ENCODE peak calls at places on chromosome 2, in five cellular contexts. C is AG09319, G is nephron progenitor cell, H is pancreas, M is endodermal cell. N is an unnamed sample.

GRCh38 chr2:105689484-105689883 is 55.2 kb upstream of the NCK2 start:
- DNase-seq in C (no peak), G (no peak), H (no peak), M (no peak), N (no peak)

GRCh38 chr2:128638741-128639477 is 320.2 kb upstream of the HS6ST1 start:
- DNase-seq in C (no peak), G (peak; percentile 40), H (no peak), M (peak; percentile 96), N (no peak)

GRCh38 chr2:16652296-16653082 is 13.1 kb downstream of the CYRIA start:
- DNase-seq in C (no peak), G (no peak), H (no peak), M (peak; percentile 57), N (peak; percentile 9)

GRCh38 chr2:25587361-25587760 is 86.0 kb downstream of the DTNB start:
- DNase-seq in C (no peak), G (no peak), H (no peak), M (no peak), N (peak; percentile 23)

GRCh38 chr2:147649963-147650362 is 194.9 kb upstream of the ACVR2A start:
- DNase-seq in C (no peak), G (no peak), H (no peak), M (no peak), N (no peak)

GRCh38 chr2:195659114-195659513 is 2.1 kb downstream of the SLC39A10 start:
- DNase-seq in C (no peak), G (no peak), H (no peak), M (no peak), N (peak; percentile 33)

GRCh38 chr2:74730530-74730929 is 76.5 kb downstream of the SEMA4F start:
- DNase-seq in C (no peak), G (no peak), H (no peak), M (no peak), N (no peak)

GRCh38 chr2:195559431-195559914 is 97.6 kb upstream of the SLC39A10 start:
- DNase-seq in C (peak; percentile 64), G (no peak), H (no peak), M (no peak), N (peak; percentile 97)

GRCh38 chr2:102620367-102620766 is 1.0 kb downstream of the SLC9A2 start:
- DNase-seq in C (no peak), G (no peak), H (no peak), M (peak; percentile 71), N (no peak)

GRCh38 chr2:126372406-126372805 is 283.6 kb upstream of the GYPC start:
- DNase-seq in C (no peak), G (no peak), H (no peak), M (no peak), N (no peak)

GRCh38 chr2:190791347-190791982 is 89.2 kb upstream of the GLS start:
- DNase-seq in C (no peak), G (peak; percentile 25), H (no peak), M (peak; percentile 63), N (peak; percentile 47)

GRCh38 chr2:160256511-160256910 is 56.4 kb upstream of the ITGB6 start:
- DNase-seq in C (no peak), G (no peak), H (no peak), M (no peak), N (no peak)

GRCh38 chr2:163469561-163469962 is 266.2 kb downstream of the FIGN start:
- DNase-seq in C (no peak), G (no peak), H (no peak), M (no peak), N (peak; percentile 18)

GRCh38 chr2:210577263-210578071 is 21.1 kb downstream of the CPS1 start:
- DNase-seq in C (no peak), G (peak; percentile 2), H (no peak), M (no peak), N (peak; percentile 73)

GRCh38 chr2:26555246-26556133 is 77.6 kb upstream of the OTOF start:
- DNase-seq in C (no peak), G (no peak), H (no peak), M (peak; percentile 74), N (no peak)

GRCh38 chr2:27823135-27823534 is 51.6 kb downstream of the MRPL33 start:
- DNase-seq in C (no peak), G (no peak), H (no peak), M (no peak), N (no peak)

GRCh38 chr2:102618452-102619413 is 620 bp upstream of the SLC9A2 start:
- DNase-seq in C (no peak), G (peak; percentile 66), H (peak; percentile 22), M (peak; percentile 78), N (peak; percentile 5)

GRCh38 chr2:232327089-232328037 is 51.2 kb upstream of the ALPP start:
- DNase-seq in C (peak; percentile 10), G (peak; percentile 93), H (peak; percentile 76), M (peak; percentile 98), N (peak; percentile 59)

GRCh38 chr2:186588940-186589732 is 720 bp upstream of the ITGAV start:
- DNase-seq in C (no peak), G (no peak), H (no peak), M (no peak), N (peak; percentile 43)

GRCh38 chr2:98730851-98731708 is at the start of gene MGAT4A:
- DNase-seq in C (no peak), G (peak; percentile 79), H (peak; percentile 89), M (peak; percentile 82), N (peak; percentile 3)
- TF ChIP-seq CTCF in C (peak; percentile 3), G (no peak), H (no peak), M (no peak), N (peak; percentile 28)

GRCh38 chr2:121886059-121886458 is 130.6 kb downstream of the TSN start:
- DNase-seq in C (no peak), G (no peak), H (no peak), M (no peak), N (no peak)

GRCh38 chr2:121884515-121884915 is 129.1 kb downstream of the TSN start:
- DNase-seq in C (no peak), G (no peak), H (no peak), M (peak; percentile 55), N (no peak)

GRCh38 chr2:121890041-121890440 is 134.6 kb downstream of the TSN start:
- DNase-seq in C (no peak), G (no peak), H (no peak), M (no peak), N (no peak)

GRCh38 chr2:121888189-121888557 is 132.7 kb downstream of the TSN start:
- DNase-seq in C (no peak), G (peak; percentile 37), H (no peak), M (peak; percentile 90), N (no peak)

GRCh38 chr2:121887513-121888188 is 132.2 kb downstream of the TSN start:
- DNase-seq in C (no peak), G (no peak), H (no peak), M (no peak), N (no peak)
- TF ChIP-seq CTCF in C (no peak), G (no peak), H (no peak), M (no peak), N (no peak)

DNA sequence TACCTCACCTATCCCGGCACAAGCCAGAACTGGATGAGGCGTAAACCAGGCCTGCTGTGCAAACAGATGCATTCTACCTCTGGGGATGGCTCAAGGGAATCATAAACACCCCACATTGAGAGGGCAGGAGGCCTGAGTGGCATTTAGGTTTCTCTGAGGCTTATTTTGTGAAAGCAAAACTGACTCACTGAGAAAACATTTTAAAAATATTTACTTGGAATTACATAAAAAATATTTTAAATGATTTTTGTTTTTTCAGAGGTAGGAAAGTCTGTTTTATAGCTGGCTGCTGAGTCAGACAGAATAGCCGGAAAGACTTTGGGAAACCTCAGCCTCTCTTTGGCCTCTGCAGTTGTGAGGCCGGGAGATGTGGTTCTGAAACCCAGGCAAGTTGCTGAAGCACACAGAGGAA is 244.1 kb downstream of the NCKAP5 start:
- DNase-seq in C (no peak), G (no peak), H (no peak), M (no peak), N (peak; percentile 77)
- TF ChIP-seq CTCF in C (no peak), G (no peak), H (no peak), M (no peak), N (no peak)

GRCh38 chr2:43224131-43224570 is 2.3 kb downstream of the ZFP36L2 start:
- DNase-seq in C (no peak), G (peak; percentile 78), H (peak; percentile 76), M (peak; percentile 91), N (peak; percentile 75)
- TF ChIP-seq CTCF in C (peak; percentile 45), G (peak; percentile 28), H (no peak), M (peak; percentile 72), N (peak; percentile 59)

GRCh38 chr2:231189571-231190495 is 8.6 kb upstream of the ARMC9 start:
- DNase-seq in C (no peak), G (no peak), H (peak; percentile 46), M (no peak), N (peak; percentile 84)

GRCh38 chr2:231189171-231189530 is 9.3 kb upstream of the ARMC9 start:
- DNase-seq in C (no peak), G (no peak), H (no peak), M (peak; percentile 45), N (no peak)

GRCh38 chr2:231188506-231189170 is 9.8 kb upstream of the ARMC9 start:
- DNase-seq in C (no peak), G (no peak), H (no peak), M (peak; percentile 44), N (no peak)

GRCh38 chr2:231191896-231192872 is 6.2 kb upstream of the ARMC9 start:
- DNase-seq in C (peak; percentile 86), G (peak; percentile 71), H (no peak), M (peak; percentile 94), N (peak; percentile 98)

DNA sequence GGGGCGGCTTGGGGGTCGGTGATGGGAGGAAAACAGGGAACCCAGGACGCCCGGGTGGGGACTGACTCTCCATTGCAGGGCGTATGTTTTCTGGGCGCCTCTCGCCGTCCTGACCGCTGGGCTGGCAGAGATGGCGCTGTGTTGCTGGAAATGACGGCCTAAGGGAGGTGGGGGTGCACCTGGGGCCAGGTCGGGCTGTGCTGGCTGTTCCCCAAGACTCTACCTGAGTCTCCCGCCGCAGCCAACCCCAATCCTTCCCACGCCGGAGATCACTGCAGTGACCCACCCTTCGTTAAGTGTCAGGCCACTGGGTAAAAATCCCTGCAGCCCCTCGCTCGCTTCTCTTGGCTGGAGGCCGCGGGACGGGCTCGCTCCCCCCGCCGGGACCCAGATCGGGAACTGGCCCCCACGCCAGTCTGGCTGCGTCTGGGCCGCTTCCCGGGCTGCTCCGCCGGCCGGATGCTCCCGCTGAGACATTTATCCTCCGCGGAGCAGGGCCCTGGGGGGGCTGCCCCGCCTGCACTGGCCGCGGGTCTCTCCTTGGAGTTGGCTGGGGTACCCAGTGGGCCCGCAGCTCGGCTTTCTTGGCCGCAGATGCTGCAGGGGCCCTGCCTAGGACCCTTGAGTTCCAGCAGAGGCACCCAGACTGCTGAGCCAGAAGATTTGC is 7.8 kb upstream of the ARMC9 start:
- DNase-seq in C (no peak), G (peak; percentile 30), H (peak; percentile 69), M (peak; percentile 92), N (peak; percentile 71)
- TF ChIP-seq CTCF in C (no peak), G (no peak), H (no peak), M (peak; percentile 55), N (peak; percentile 35)

GRCh38 chr2:110755494-110756078 is 23.2 kb downstream of the ACOXL start:
- DNase-seq in C (no peak), G (no peak), H (no peak), M (no peak), N (peak; percentile 36)
- TF ChIP-seq CTCF in C (peak; percentile 44), G (peak; percentile 60), H (peak; percentile 39), M (peak; percentile 83), N (peak; percentile 55)

GRCh38 chr2:3176869-3177255 is 200.8 kb downstream of the EIPR1 start:
- DNase-seq in C (no peak), G (no peak), H (no peak), M (no peak), N (no peak)
- TF ChIP-seq CTCF in C (no peak), G (no peak), H (no peak), M (no peak), N (no peak)